ENCODE peak calls at places on chromosome 5, in four cellular contexts. T is activated T-helper 9 cell treated with anti-CD3 and anti-CD28 coated beads, Interleukin-2, amount 50 U/mL, for 16 hours; H is GM13976; X is NCI-H1930. N is an unnamed sample.

GRCh38 chr5:136249678-136250266 is 56.8 kb upstream of the SMIM32 start:
- DNase-seq in T (no peak), H (peak), X (peak), N (peak)

GRCh38 chr5:79929095-79929494 is 62.0 kb downstream of the MTX3 start:
- DNase-seq in T (no peak), H (no peak), X (no peak), N (no peak)

GRCh38 chr5:96745844-96746531 is 61.8 kb downstream of the ERAP1 start:
- DNase-seq in T (no peak), H (no peak), X (no peak), N (no peak)

GRCh38 chr5:56233230-56233629 is at the start of gene ANKRD55:
- DNase-seq in T (no peak), H (no peak), X (no peak), N (no peak)

GRCh38 chr5:74286734-74287705 is 353.5 kb downstream of the ENC1 start:
- DNase-seq in T (no peak), H (no peak), X (no peak), N (no peak)

GRCh38 chr5:69364850-69365249 is 4.5 kb downstream of the AK6 start:
- DNase-seq in T (no peak), H (no peak), X (no peak), N (no peak)

GRCh38 chr5:78509884-78510769 is 138.4 kb downstream of the LHFPL2 start:
- DNase-seq in T (no peak), H (peak), X (no peak), N (no peak)

GRCh38 chr5:16574789-16575785 is 41.7 kb downstream of the RETREG1 start:
- DNase-seq in T (no peak), H (no peak), X (no peak), N (peak)

GRCh38 chr5:17243287-17244063 is 26.0 kb downstream of the BASP1 start:
- DNase-seq in T (no peak), H (no peak), X (no peak), N (no peak)

GRCh38 chr5:100311811-100312210 is 223.4 kb upstream of the FAM174A start:
- DNase-seq in T (no peak), H (no peak), X (no peak), N (no peak)

GRCh38 chr5:171850354-171850947 is 64.8 kb downstream of the SMIM23 start:
- DNase-seq in T (no peak), H (no peak), X (no peak), N (no peak)

GRCh38 chr5:174325441-174325840 is 279.9 kb downstream of the NSG2 start:
- DNase-seq in T (no peak), H (no peak), X (no peak), N (no peak)

N was measured in stromal cell of bone marrow.